ENCODE peak calls at places on chromosomes 7 and 10, in ten cellular contexts. K, X, O, C, P, Y, N, W, D and G are unnamed samples.

GRCh38 chr7:107372298-107372697 is 97.6 kb upstream of the GPR22 start:
- DNase-seq in K (no peak), X (peak), O (no peak), C (no peak), P (no peak), Y (no peak), N (no peak), W (peak), D (no peak), G (peak)

GRCh38 chr7:38311329-38311937 is 38.0 kb upstream of the TARP start:
- DNase-seq in K (no peak), X (no peak), O (peak), C (no peak), P (no peak), Y (no peak), N (no peak), W (no peak), D (no peak), G (no peak)

GRCh38 chr10:77637474-77637985 is at the start of gene KCNMA1:
- DNase-seq in K (no peak), X (peak), O (peak), C (peak), P (no peak), Y (no peak), N (peak), W (no peak), D (peak), G (peak)

GRCh38 chr7:40673285-40673684 is 538.5 kb downstream of the SUGCT start:
- DNase-seq in K (peak), X (peak), O (no peak), C (no peak), P (no peak), Y (peak), N (no peak), W (peak), D (no peak), G (peak)

GRCh38 chr10:48274636-48275035 is at the start of gene FRMPD2:
- DNase-seq in K (no peak), X (no peak), O (no peak), C (no peak), P (no peak), Y (no peak), N (no peak), W (no peak), D (no peak), G (no peak)

GRCh38 chr10:128035557-128035973 is 90.7 kb downstream of the MKI67 start:
- DNase-seq in K (no peak), X (peak), O (peak), C (no peak), P (peak), Y (peak), N (no peak), W (no peak), D (peak), G (no peak)

GRCh38 chr10:404341-404740 is 269.1 kb downstream of the ZMYND11 start:
- DNase-seq in K (peak), X (peak), O (no peak), C (peak), P (no peak), Y (no peak), N (no peak), W (peak), D (no peak), G (peak)

GRCh38 chr7:132124575-132124974 is 451.7 kb downstream of the PLXNA4 start:
- DNase-seq in K (no peak), X (no peak), O (no peak), C (no peak), P (no peak), Y (no peak), N (no peak), W (no peak), D (no peak), G (no peak)

GRCh38 chr10:118615888-118616287 is 20.4 kb upstream of the PRLHR start:
- DNase-seq in K (no peak), X (no peak), O (no peak), C (no peak), P (no peak), Y (no peak), N (no peak), W (peak), D (no peak), G (no peak)
- TF ChIP-seq CTCF in K (no peak), X (no peak), O (no peak), C (no peak), P (no peak), Y (peak), N (peak), W (no peak), D (no peak), G (peak)

GRCh38 chr10:75211007-75211735 is 575 bp downstream of the VDAC2 start:
- DNase-seq in K (no peak), X (peak), O (peak), C (peak), P (no peak), Y (no peak), N (no peak), W (peak), D (peak), G (peak)

GRCh38 chr10:75208177-75208576 is 2.4 kb upstream of the VDAC2 start:
- DNase-seq in K (peak), X (peak), O (peak), C (peak), P (no peak), Y (no peak), N (no peak), W (peak), D (no peak), G (peak)

GRCh38 chr10:75209325-75210192 is 1.0 kb upstream of the VDAC2 start:
- DNase-seq in K (peak), X (peak), O (peak), C (peak), P (peak), Y (no peak), N (no peak), W (peak), D (peak), G (peak)

GRCh38 chr10:75207868-75208167 is 2.8 kb upstream of the VDAC2 start:
- DNase-seq in K (no peak), X (no peak), O (no peak), C (peak), P (no peak), Y (no peak), N (no peak), W (no peak), D (no peak), G (no peak)

DNA sequence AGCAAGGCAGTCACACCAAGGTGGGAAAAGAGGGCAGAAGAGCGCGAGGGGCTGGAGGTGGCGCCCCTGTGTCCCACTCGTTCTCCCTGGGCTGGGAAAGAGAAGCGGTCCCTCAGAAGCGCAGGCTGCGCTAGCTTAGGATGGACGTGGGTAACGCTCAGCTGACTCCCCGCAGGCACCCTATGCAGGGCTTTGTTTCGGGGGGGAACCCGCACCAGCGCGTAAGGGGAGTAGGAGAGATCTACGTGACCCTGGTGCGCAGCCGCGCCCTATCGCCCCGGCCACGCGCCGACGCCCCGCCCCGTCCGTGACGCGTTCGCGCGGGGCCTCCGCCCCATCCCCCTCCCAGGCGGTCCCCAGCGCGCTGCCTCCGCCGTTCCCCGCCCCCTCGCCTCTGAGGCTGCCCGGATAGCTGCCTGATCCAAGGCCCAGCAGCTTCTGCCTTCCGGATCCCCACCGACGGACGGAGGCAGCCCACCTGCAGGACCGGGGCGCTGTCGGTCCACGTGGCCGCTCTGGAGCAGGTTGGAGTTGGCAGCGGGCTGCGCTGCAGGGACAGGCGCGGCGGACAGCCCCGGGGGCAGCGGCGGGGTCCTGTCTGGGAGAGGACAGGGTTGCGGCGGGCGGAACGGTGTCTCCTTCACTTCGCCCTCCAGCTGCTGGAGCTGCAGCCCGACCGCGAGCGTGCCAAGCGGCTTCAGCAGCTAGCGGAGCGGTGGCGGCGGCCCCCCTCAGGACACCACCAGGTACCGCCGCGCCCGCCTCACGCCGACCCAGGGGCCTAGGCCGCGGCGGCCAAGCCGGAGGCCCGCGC is at the start of gene VDAC2:
- DNase-seq in K (peak), X (peak), O (peak), C (peak), P (peak), Y (no peak), N (peak), W (peak), D (peak), G (peak)
- TF ChIP-seq CTCF in K (no peak), X (no peak), O (no peak), C (no peak), P (no peak), Y (no peak), N (no peak), W (no peak), D (no peak), G (peak)

GRCh38 chr10:79266092-79266491 is 81.2 kb upstream of the PPIF start:
- DNase-seq in K (no peak), X (no peak), O (no peak), C (peak), P (no peak), Y (no peak), N (no peak), W (no peak), D (no peak), G (no peak)

GRCh38 chr10:79268717-79269116 is 78.6 kb upstream of the PPIF start:
- DNase-seq in K (no peak), X (no peak), O (no peak), C (no peak), P (no peak), Y (no peak), N (no peak), W (no peak), D (no peak), G (no peak)

GRCh38 chr10:79266543-79267312 is 80.5 kb upstream of the PPIF start:
- DNase-seq in K (peak), X (peak), O (no peak), C (peak), P (peak), Y (no peak), N (no peak), W (peak), D (no peak), G (peak)

GRCh38 chr10:79268100-79268670 is 79.1 kb upstream of the PPIF start:
- DNase-seq in K (no peak), X (peak), O (no peak), C (no peak), P (no peak), Y (no peak), N (no peak), W (peak), D (no peak), G (peak)

DNA sequence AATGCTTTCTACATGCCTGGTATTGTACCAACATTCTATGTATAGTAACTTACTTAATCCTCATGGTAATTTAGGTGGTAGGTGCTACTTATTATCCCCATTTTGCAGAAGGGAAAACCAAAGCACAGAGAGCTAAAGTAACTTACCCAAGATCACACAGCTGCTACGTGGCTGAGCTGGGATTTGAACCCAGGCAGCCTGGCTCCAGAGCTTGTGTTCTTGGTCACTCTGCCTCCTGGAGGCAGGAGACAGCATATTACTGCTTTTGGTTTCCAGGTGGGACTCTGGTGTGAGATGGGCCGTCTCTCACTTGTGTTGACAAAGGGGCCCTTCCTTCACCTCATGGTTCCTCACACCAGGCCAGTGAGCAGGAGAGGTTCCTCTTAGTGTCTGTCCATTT is 79.8 kb upstream of the PPIF start:
- DNase-seq in K (no peak), X (peak), O (no peak), C (no peak), P (no peak), Y (no peak), N (no peak), W (no peak), D (no peak), G (no peak)
- TF ChIP-seq CTCF in K (no peak), X (no peak), O (no peak), C (no peak), P (no peak), Y (no peak), N (no peak), W (no peak), D (no peak), G (peak)

GRCh38 chr10:7410306-7410799 is 481 bp downstream of the SFMBT2 start:
- DNase-seq in K (no peak), X (peak), O (no peak), C (peak), P (no peak), Y (no peak), N (peak), W (peak), D (peak), G (no peak)

GRCh38 chr10:7409732-7410168 is 1.1 kb downstream of the SFMBT2 start:
- DNase-seq in K (no peak), X (peak), O (peak), C (peak), P (no peak), Y (no peak), N (no peak), W (no peak), D (no peak), G (no peak)

GRCh38 chr10:7412482-7413251 is 1.8 kb upstream of the SFMBT2 start:
- DNase-seq in K (no peak), X (no peak), O (peak), C (peak), P (no peak), Y (no peak), N (peak), W (no peak), D (no peak), G (no peak)

GRCh38 chr10:7411671-7412481 is 1.0 kb upstream of the SFMBT2 start:
- DNase-seq in K (no peak), X (no peak), O (no peak), C (peak), P (no peak), Y (no peak), N (no peak), W (no peak), D (no peak), G (no peak)

DNA sequence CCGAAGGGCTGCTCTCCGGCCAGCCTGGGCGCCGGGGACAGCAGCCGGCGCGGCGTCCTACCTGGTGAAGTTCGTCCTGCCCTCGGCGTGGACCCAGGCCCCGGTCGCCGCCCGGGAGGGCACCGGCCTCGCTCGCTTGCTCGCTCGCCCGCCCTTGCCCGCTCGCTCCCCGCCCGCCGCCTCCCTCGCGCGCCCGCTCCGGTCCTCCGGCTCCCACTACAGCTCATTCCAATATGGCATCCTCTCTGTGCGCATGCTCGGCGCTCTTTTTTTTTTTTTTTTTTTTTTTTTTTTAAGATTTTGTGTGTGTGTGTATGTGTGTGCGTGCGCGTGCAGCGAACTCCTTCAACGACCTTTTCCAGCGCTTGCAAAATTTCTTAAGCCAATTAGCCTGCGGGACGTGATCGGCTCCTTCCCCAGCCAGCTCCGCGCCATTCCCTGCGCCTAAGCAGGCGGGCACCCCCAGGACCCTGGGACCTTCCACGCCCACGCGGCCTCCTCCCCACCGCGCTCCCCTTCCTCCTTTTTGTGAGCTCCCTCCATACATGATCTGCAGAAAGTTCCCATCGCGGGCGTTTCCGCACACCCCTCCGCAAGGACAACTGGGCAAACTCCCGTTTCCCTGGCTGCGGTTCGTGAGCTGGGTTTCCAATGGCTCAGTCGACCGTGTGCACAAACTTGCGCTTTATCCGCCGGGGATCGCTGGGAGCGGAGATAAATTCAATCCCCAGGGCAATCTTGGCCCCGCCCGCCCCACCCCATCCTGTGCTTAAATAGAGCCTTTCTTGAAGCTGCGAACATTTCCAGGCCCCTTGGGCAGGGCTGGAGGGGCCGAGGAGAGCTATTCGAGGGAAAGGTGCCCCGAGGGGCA is at the start of gene SFMBT2:
- DNase-seq in K (no peak), X (peak), O (peak), C (peak), P (no peak), Y (no peak), N (peak), W (peak), D (peak), G (peak)
- TF ChIP-seq CTCF in K (no peak), X (no peak), O (no peak), C (no peak), P (peak), Y (no peak), N (no peak), W (peak), D (no peak), G (no peak)